ENCODE peak calls at places on chromosomes 7 and 10, in five cellular contexts. O, G, J, N and M are unnamed samples.

GRCh38 chr10:60433684-60434083 is 44.0 kb upstream of the ANK3 start:
- DNase-seq in O (no peak), J (no peak), G (no peak), N (no peak), M (no peak)

GRCh38 chr7:2887816-2888215 is 43.7 kb upstream of the GNA12 start:
- DNase-seq in G (no peak), J (no peak), N (no peak), O (no peak), M (no peak)

GRCh38 chr10:651700-652099 is 37.8 kb downstream of the DIP2C start:
- DNase-seq in J (no peak), O (no peak), N (no peak), G (no peak), M (no peak)

GRCh38 chr10:1550291-1550595 is 187.1 kb downstream of the ADARB2 start:
- DNase-seq in J (no peak), N (no peak), O (no peak), G (no peak), M (no peak)

GRCh38 chr7:127532151-127532550 is 53.2 kb downstream of the GCC1 start:
- DNase-seq in J (no peak), O (no peak), N (no peak), G (no peak), M (no peak)

GRCh38 chr10:931326-932318 is at the start of gene LARP4B:
- DNase-seq in G (peak), N (peak), J (peak), O (peak), M (peak)

GRCh38 chr10:89167915-89168314 is 39.2 kb downstream of the CH25H start:
- DNase-seq in O (no peak), G (no peak), J (no peak), N (no peak), M (no peak)

GRCh38 chr10:124599588-124600050 is 138.0 kb downstream of the LHPP start:
- DNase-seq in O (no peak), J (no peak), G (no peak), N (no peak), M (no peak)

GRCh38 chr10:5561704-5562645 is 37.2 kb downstream of the CALML3 start:
- DNase-seq in J (no peak), O (no peak), N (no peak), G (no peak), M (no peak)

GRCh38 chr7:50331564-50332208 is 27.2 kb downstream of the IKZF1 start:
- DNase-seq in G (no peak), N (peak), J (no peak), O (no peak), M (no peak)

GRCh38 chr10:15363031-15363430 is 8.1 kb downstream of the FAM171A1 start:
- DNase-seq in J (no peak), G (no peak), O (no peak), N (no peak), M (no peak)

GRCh38 chr7:100642534-100642907 is 1.2 kb upstream of the TFR2 start:
- DNase-seq in G (no peak), N (no peak), J (no peak), O (no peak), M (no peak)

GRCh38 chr10:71666607-71667373 is 52.8 kb downstream of the C10orf105 start:
- DNase-seq in N (no peak), J (no peak), G (no peak), O (no peak), M (peak)

GRCh38 chr10:119652361-119652760 is 1.2 kb downstream of the BAG3 start:
- DNase-seq in G (no peak), N (no peak), O (no peak), J (peak), M (no peak)

GRCh38 chr10:73956476-73957338 is 41.2 kb upstream of the VCL start:
- DNase-seq in N (peak), J (no peak), G (no peak), O (peak), M (peak)

GRCh38 chr10:88122145-88122544 is 258.7 kb downstream of the PTEN start:
- DNase-seq in J (no peak), G (no peak), N (no peak), O (no peak), M (no peak)

GRCh38 chr10:49610015-49610734 is at the start of gene SLC18A3:
- DNase-seq in G (no peak), O (no peak), J (peak), N (no peak), M (no peak)